ENCODE peak calls at places on chromosomes 13 and 19, in four cellular contexts. T, G, D and C are unnamed samples.

GRCh38 chr13:23705578-23705977 is 135.4 kb downstream of the TNFRSF19 start:
- DNase-seq in T (no peak), G (no peak), D (no peak), C (no peak)

GRCh38 chr19:48547722-48548121 is 4.2 kb upstream of the SULT2B1 start:
- DNase-seq in T (no peak), G (no peak), D (no peak), C (no peak)

GRCh38 chr19:38059897-38060296 is 152.9 kb downstream of the SIPA1L3 start:
- DNase-seq in T (no peak), G (no peak), D (no peak), C (no peak)

GRCh38 chr19:14472202-14472961 is 2.8 kb downstream of the PTGER1 start:
- DNase-seq in G (peak; percentile 95), T (no peak), D (peak; percentile 86), C (peak; percentile 98)

GRCh38 chr19:5358173-5358800 is 17.7 kb upstream of the PTPRS start:
- DNase-seq in D (no peak), T (no peak), G (peak; percentile 69), C (no peak)

GRCh38 chr13:100124265-100124664 is 35.4 kb downstream of the PCCA start:
- DNase-seq in G (no peak), D (no peak), T (peak; percentile 30), C (no peak)

GRCh38 chr19:43841990-43842389 is 14.9 kb downstream of the ZNF283 start:
- DNase-seq in D (no peak), G (no peak), T (no peak), C (no peak)

GRCh38 chr19:1765182-1765903 is 12.0 kb downstream of the ONECUT3 start:
- DNase-seq in T (no peak), D (no peak), G (no peak), C (no peak)

GRCh38 chr13:97254809-97255208 is 32.7 kb downstream of the MBNL2 start:
- DNase-seq in T (no peak), D (no peak), G (no peak), C (no peak)

GRCh38 chr13:112213467-112214245 is 146.7 kb downstream of the SOX1 start:
- DNase-seq in T (no peak), G (no peak), D (no peak), C (no peak)